ENCODE peak calls at places on chromosomes 16 and 17, in eight cellular contexts. U is IMR-90; T is stimulated activated CD8-positive, alpha-beta memory T cell treated with anti-CD3 and anti-CD28 coated beads, Interleukin-7, amount 100 ng/mL, for 1 hour; W is left ventricle myocardium inferior; F is T-cell; J is stimulated activated CD4-positive, alpha-beta T cell treated with anti-CD3 and anti-CD28 coated beads, TNF-alpha, amount 100 ng/mL, for 24 hours; Q is G401; B is T47D. I is an unnamed sample.

GRCh38 chr17:61221597-61222471 is 177.8 kb upstream of the TBX2 start:
- DNase-seq in Q (no peak), F (no peak), U (peak; percentile 37), T (no peak), J (peak; percentile 3), B (no peak), W (no peak), I (no peak)

GRCh38 chr17:57518587-57519118 is 226.4 kb downstream of the CCDC182 start:
- DNase-seq in U (no peak), T (no peak), J (no peak), W (peak; percentile 66), Q (peak; percentile 35), F (no peak), B (no peak), I (no peak)

GRCh38 chr16:57801856-57802634 is at the start of gene KIFC3:
- DNase-seq in Q (peak; percentile 30), T (peak; percentile 69), F (peak; percentile 31), B (no peak), W (peak; percentile 88), J (peak; percentile 69), U (peak; percentile 72), I (peak; percentile 70)

GRCh38 chr16:89502319-89502843 is 5.8 kb upstream of the SPG7 start:
- DNase-seq in W (no peak), Q (no peak), T (no peak), F (no peak), B (peak; percentile 77), J (no peak), U (no peak), I (no peak)

GRCh38 chr17:1484586-1485310 is 7.7 kb downstream of the MYO1C start:
- DNase-seq in U (no peak), T (no peak), W (peak; percentile 61), F (peak; percentile 40), B (peak; percentile 90), J (no peak), Q (peak; percentile 35), I (peak; percentile 54)

GRCh38 chr17:70955441-70955840 is 786.1 kb downstream of the KCNJ2 start:
- DNase-seq in Q (no peak), W (no peak), J (no peak), T (no peak), B (no peak), U (no peak), F (no peak), I (no peak)

GRCh38 chr17:60678118-60678444 is 430 bp downstream of the BCAS3 start:
- DNase-seq in F (no peak), Q (no peak), W (no peak), J (no peak), U (no peak), T (no peak), B (peak; percentile 13), I (no peak)

GRCh38 chr16:75025766-75026165 is 26.9 kb downstream of the ZNRF1 start:
- DNase-seq in T (no peak), U (peak; percentile 61), F (no peak), W (no peak), B (no peak), Q (no peak), J (no peak), I (no peak)

GRCh38 chr16:13036600-13036999 is 135.2 kb downstream of the SHISA9 start:
- DNase-seq in Q (no peak), W (peak; percentile 19), F (no peak), U (peak; percentile 11), J (peak; percentile 0), B (peak; percentile 75), T (no peak), I (no peak)

GRCh38 chr17:8192070-8192815 is 2.3 kb upstream of the BORCS6 start:
- DNase-seq in U (peak; percentile 85), T (no peak), Q (peak; percentile 99), B (peak; percentile 94), W (peak; percentile 80), J (peak; percentile 39), F (no peak), I (no peak)

GRCh38 chr17:39774043-39774442 is 36.3 kb downstream of the GRB7 start:
- DNase-seq in B (no peak), J (no peak), T (no peak), Q (no peak), U (no peak), F (no peak), W (no peak), I (no peak)

GRCh38 chr17:40284085-40284713 is 3.5 kb upstream of the CDC6 start:
- DNase-seq in T (no peak), Q (no peak), W (no peak), U (peak; percentile 83), F (no peak), J (no peak), B (peak; percentile 71), I (no peak)

GRCh38 chr17:82112181-82112865 is 14.3 kb upstream of the FASN start:
- DNase-seq in T (no peak), W (no peak), J (no peak), F (no peak), U (no peak), Q (no peak), B (no peak), I (no peak)

GRCh38 chr16:12206031-12206748 is 229.7 kb downstream of the SNX29 start:
- DNase-seq in Q (no peak), J (no peak), W (no peak), B (no peak), F (no peak), T (no peak), U (no peak), I (no peak)

GRCh38 chr17:77470800-77471733 is 330.3 kb downstream of the SEC14L1 start:
- DNase-seq in Q (no peak), J (no peak), B (no peak), F (no peak), W (peak; percentile 80), U (peak; percentile 43), T (no peak), I (no peak)

GRCh38 chr17:76150712-76151622 is 9.9 kb upstream of the FOXJ1 start:
- DNase-seq in F (no peak), J (no peak), W (no peak), B (no peak), U (no peak), Q (no peak), T (no peak), I (no peak)

GRCh38 chr17:42775534-42776098 is 2.4 kb downstream of the VPS25 start:
- DNase-seq in Q (no peak), W (no peak), J (no peak), U (peak; percentile 66), F (no peak), T (no peak), B (no peak), I (no peak)

GRCh38 chr16:70577256-70577698 is 53.7 kb downstream of the SF3B3 start:
- DNase-seq in B (no peak), Q (no peak), W (no peak), U (peak; percentile 70), J (peak; percentile 16), T (no peak), F (no peak), I (no peak)

GRCh38 chr16:49851468-49851787 is 4.5 kb downstream of the ZNF423 start:
- DNase-seq in W (no peak), F (no peak), B (no peak), T (no peak), J (no peak), Q (no peak), U (no peak), I (no peak)

GRCh38 chr17:82021728-82022309 is 859 bp downstream of the CENPX start:
- DNase-seq in J (no peak), U (no peak), W (no peak), Q (no peak), F (no peak), T (no peak), B (no peak), I (no peak)

GRCh38 chr17:82172461-82173160 is 40.0 kb downstream of the CCDC57 start:
- DNase-seq in J (no peak), W (no peak), F (no peak), B (no peak), Q (no peak), T (no peak), U (no peak), I (no peak)

GRCh38 chr17:50863221-50863843 is 2.8 kb downstream of the TOB1 start:
- DNase-seq in W (no peak), U (no peak), F (no peak), Q (peak; percentile 75), B (peak; percentile 84), T (no peak), J (peak; percentile 39), I (no peak)

GRCh38 chr17:42682400-42683384 is at the start of gene CNTNAP1:
- DNase-seq in J (no peak), F (no peak), W (peak; percentile 53), Q (peak; percentile 84), T (no peak), B (peak; percentile 57), U (peak; percentile 84), I (no peak)

GRCh38 chr17:78046923-78047322 is 81.6 kb downstream of the TMC6 start:
- DNase-seq in Q (peak; percentile 61), W (no peak), F (no peak), B (no peak), U (no peak), T (no peak), J (no peak), I (no peak)

GRCh38 chr17:76968707-76969597 is 100.7 kb downstream of the MGAT5B start:
- DNase-seq in Q (peak; percentile 42), F (peak; percentile 37), U (no peak), J (peak; percentile 50), T (no peak), W (no peak), B (peak; percentile 49), I (peak; percentile 15)

I was measured in effector memory CD4-positive, alpha-beta T cell.